ENCODE peak calls at places on chromosomes 4 and X, in four cellular contexts. A is Kasumi-1, G is GM12865, X is hepatocyte. F is an unnamed sample.

GRCh38 chrX:118702741-118703140 is 24.7 kb upstream of the IL13RA1 start:
- DNase-seq in A (no peak), G (no peak), X (no peak), F (no peak)

GRCh38 chr4:94595880-94596483 is 144.2 kb downstream of the PDLIM5 start:
- DNase-seq in A (peak), G (peak), X (peak), F (peak)

GRCh38 chr4:76690906-76691275 is 207.1 kb downstream of the SOWAHB start:
- DNase-seq in A (no peak), G (no peak), X (no peak), F (no peak)

GRCh38 chr4:106358899-106359298 is 9.7 kb downstream of the GIMD1 start:
- DNase-seq in A (peak), G (no peak), X (no peak), F (peak)

GRCh38 chrX:135497736-135498135 is 22.7 kb upstream of the INTS6L start:
- DNase-seq in A (no peak), G (no peak), X (no peak), F (no peak)

GRCh38 chr4:99300934-99301333 is 10.1 kb upstream of the ADH1A start:
- DNase-seq in A (no peak), G (no peak), X (peak), F (no peak)

GRCh38 chr4:79576480-79576803 is 168.4 kb upstream of the GK2 start:
- DNase-seq in A (peak), G (peak), X (peak), F (no peak)

GRCh38 chrX:43846558-43846957 is 35.7 kb downstream of the MAOB start:
- DNase-seq in A (no peak), G (no peak), X (no peak), F (no peak)

F was measured in GF-D8.